ENCODE peak calls at places on chromosomes 16 and 17, in six cellular contexts. O is GM06990, A is BJ, E is right lobe of liver, H is H7, F is ovary. I is an unnamed sample.

GRCh38 chr17:4566785-4567184 is 6.4 kb upstream of the GGT6 start:
- DNase-seq in O (no peak), A (no peak), E (no peak), H (peak; percentile 90), F (peak; percentile 75), I (no peak)

GRCh38 chr17:17819561-17819995 is 17.2 kb downstream of the SREBF1 start:
- DNase-seq in O (peak; percentile 72), A (peak; percentile 20), E (peak; percentile 87), H (peak; percentile 78), F (peak; percentile 64), I (no peak)

GRCh38 chr16:71645450-71645849 is 19.5 kb downstream of the MARVELD3 start:
- DNase-seq in O (no peak), A (no peak), E (no peak), H (peak; percentile 76), F (no peak), I (no peak)

GRCh38 chr17:62907961-62908360 is 58.1 kb upstream of the TANC2 start:
- DNase-seq in O (no peak), A (no peak), E (no peak), H (no peak), F (no peak), I (no peak)

GRCh38 chr16:11157143-11157542 is 98.9 kb downstream of the SOCS1 start:
- DNase-seq in O (no peak), A (no peak), E (no peak), H (no peak), F (no peak), I (peak; percentile 48)

GRCh38 chr16:58837950-58838349 is 103.8 kb upstream of the GOT2 start:
- DNase-seq in O (no peak), A (no peak), E (no peak), H (no peak), F (no peak), I (no peak)

GRCh38 chr16:28258571-28258970 is 33.8 kb upstream of the SBK1 start:
- DNase-seq in O (no peak), A (no peak), E (no peak), H (peak; percentile 81), F (no peak), I (peak; percentile 60)

GRCh38 chr17:76065754-76066153 is 6.6 kb downstream of the SRP68 start:
- DNase-seq in O (no peak), A (no peak), E (no peak), H (no peak), F (no peak), I (peak; percentile 7)

GRCh38 chr17:75152523-75152922 is 1.8 kb downstream of the JPT1 start:
- DNase-seq in O (no peak), A (no peak), E (no peak), H (no peak), F (no peak), I (no peak)

GRCh38 chr17:77556408-77557068 is 402.0 kb upstream of the TNRC6C start:
- DNase-seq in O (no peak), A (no peak), E (no peak), H (peak; percentile 70), F (no peak), I (no peak)

GRCh38 chr16:78075800-78076199 is 23.7 kb upstream of the WWOX start:
- DNase-seq in O (no peak), A (no peak), E (no peak), H (no peak), F (no peak), I (no peak)

GRCh38 chr16:66525396-66526180 is 24.3 kb downstream of the TK2 start:
- DNase-seq in O (no peak), A (no peak), E (no peak), H (no peak), F (no peak), I (no peak)

GRCh38 chr16:64948056-64948455 is 173.8 kb downstream of the CDH11 start:
- DNase-seq in O (no peak), A (no peak), E (no peak), H (no peak), F (no peak), I (no peak)

GRCh38 chr16:88999457-89000206 is 22.6 kb upstream of the CBFA2T3 start:
- DNase-seq in O (no peak), A (no peak), E (no peak), H (peak; percentile 96), F (no peak), I (no peak)

GRCh38 chr16:51487880-51488279 is 336.8 kb upstream of the SALL1 start:
- DNase-seq in O (no peak), A (no peak), E (no peak), H (no peak), F (no peak), I (no peak)

GRCh38 chr16:27746076-27746855 is 196.3 kb downstream of the KATNIP start:
- DNase-seq in O (no peak), A (no peak), E (no peak), H (no peak), F (no peak), I (no peak)

GRCh38 chr17:4565209-4566141 is 5.1 kb upstream of the GGT6 start:
- DNase-seq in O (no peak), A (no peak), E (peak; percentile 80), H (peak; percentile 82), F (peak; percentile 72), I (no peak)

GRCh38 chr17:45332989-45333701 is 16.3 kb upstream of the MAP3K14 start:
- DNase-seq in O (peak; percentile 64), A (no peak), E (no peak), H (no peak), F (peak; percentile 9), I (no peak)

GRCh38 chr17:45147102-45147580 is 1.1 kb upstream of the HEXIM1 start:
- DNase-seq in O (no peak), A (no peak), E (peak; percentile 61), H (peak; percentile 90), F (peak; percentile 65), I (no peak)

GRCh38 chr16:83705856-83706255 is 101.9 kb upstream of the HSBP1 start:
- DNase-seq in O (no peak), A (no peak), E (no peak), H (no peak), F (no peak), I (no peak)

DNA sequence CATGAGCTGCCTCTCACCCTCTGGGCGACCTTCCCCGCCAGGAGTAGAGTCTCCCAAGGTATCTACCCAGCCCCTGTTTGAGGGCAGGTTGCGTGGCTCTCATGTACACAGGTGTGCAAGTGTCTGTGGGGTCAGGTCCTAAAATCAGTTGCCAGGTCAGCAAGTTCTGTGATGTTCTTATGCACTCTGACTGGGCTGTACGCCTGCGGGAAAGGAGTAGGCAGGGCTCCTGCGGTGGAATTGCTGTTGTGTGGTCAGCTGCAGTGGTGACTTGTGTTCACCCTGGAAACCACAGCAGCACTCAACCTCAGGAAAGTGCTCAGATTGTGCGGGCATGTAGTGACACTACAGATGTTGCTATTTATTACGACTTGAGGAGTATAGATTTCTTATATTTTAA is 19.4 kb downstream of the NARF start:
- DNase-seq in O (no peak), A (no peak), E (no peak), H (no peak), F (no peak), I (no peak)
- H3K36me3 ChIP-seq in O (peaks cover 33% of the 10 kb centered on the region), A (peaks cover 12% of the 10 kb centered on the region), E (peaks cover 21% of the 10 kb centered on the region), H (peaks cover 7% of the 10 kb centered on the region), F (no peaks in the 10 kb centered on the region), I (no peaks in the 10 kb centered on the region)

DNA sequence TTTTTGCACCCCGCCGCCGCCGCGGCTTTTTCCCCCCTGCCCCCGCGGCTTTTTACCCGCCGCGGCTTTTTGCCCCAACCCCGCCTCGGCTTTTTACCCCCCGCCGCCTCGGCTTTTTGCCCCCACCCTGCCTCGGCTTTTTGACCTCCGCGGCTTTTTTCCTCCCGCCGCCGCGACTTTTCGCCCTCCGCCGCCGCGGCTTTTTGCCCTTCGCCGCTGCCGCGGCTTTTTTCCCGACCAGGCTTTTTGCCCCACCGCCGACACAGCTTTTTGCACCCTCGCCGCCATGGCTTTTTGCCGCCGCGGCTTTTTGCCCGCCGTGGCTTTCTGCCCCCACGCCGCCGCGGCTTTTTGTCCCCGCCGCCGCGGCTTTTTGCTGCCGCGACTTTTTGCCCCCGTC is 137.0 kb upstream of the TP53TG3D start:
- DNase-seq in O (no peak), A (no peak), E (peak; percentile 24), H (peak; percentile 1), F (no peak), I (peak; percentile 71)
- H3K4me3 ChIP-seq in O (peak overlapping the region; percentile 33), A (peak overlapping the region; percentile 47), E (peak overlapping the region; percentile 39), H (no peak overlapping the region), F (no peak overlapping the region), I (peak overlapping the region; percentile 89)

GRCh38 chr16:2172688-2173335 is 17.2 kb downstream of the TRAF7 start:
- DNase-seq in O (no peak), A (no peak), E (no peak), H (no peak), F (no peak), I (no peak)

GRCh38 chr16:2170080-2170479 is 14.5 kb downstream of the TRAF7 start:
- DNase-seq in O (no peak), A (no peak), E (no peak), H (no peak), F (no peak), I (no peak)

GRCh38 chr16:2173366-2173765 is 17.8 kb downstream of the TRAF7 start:
- DNase-seq in O (no peak), A (no peak), E (no peak), H (no peak), F (no peak), I (no peak)

GRCh38 chr16:2170587-2171435 is 15.2 kb downstream of the TRAF7 start:
- DNase-seq in O (no peak), A (no peak), E (no peak), H (no peak), F (no peak), I (no peak)

DNA sequence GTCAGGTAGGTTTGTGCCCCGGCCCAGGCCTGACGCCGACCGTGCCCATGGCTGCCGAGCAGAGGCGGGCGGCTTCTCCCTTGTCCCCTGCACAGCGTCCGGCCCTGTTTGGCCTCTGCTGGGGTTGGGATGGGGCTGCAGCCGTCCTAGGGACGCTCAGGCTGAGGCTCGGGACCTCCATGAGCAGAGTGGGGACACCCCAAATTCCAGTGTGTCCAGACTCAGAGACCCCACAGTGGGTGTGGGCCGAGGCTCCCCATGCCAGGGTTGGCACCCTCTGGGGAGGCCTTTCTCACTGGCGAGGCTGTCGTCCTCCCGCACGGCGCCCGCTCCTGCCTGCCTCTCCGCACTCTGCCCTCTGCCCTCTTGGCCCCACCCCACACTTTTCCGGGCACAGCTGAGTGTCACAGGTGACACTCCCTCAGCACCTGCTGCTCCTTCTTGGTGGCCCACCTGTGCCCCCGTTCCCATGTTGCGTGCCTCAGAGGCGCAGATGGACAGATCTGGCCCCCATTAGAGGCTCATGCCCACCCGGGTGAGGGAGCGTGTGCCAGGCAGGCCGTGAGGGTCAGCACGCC is 16.1 kb downstream of the TRAF7 start:
- DNase-seq in O (no peak), A (no peak), E (no peak), H (no peak), F (no peak), I (no peak)
- H3K36me3 ChIP-seq in O (peaks cover 37% of the 10 kb centered on the region), A (peaks cover 41% of the 10 kb centered on the region), E (peaks cover 29% of the 10 kb centered on the region), H (peaks cover 17% of the 10 kb centered on the region), F (no peaks in the 10 kb centered on the region), I (peaks cover 12% of the 10 kb centered on the region)

GRCh38 chr16:50266337-50267091 is at the start of gene ADCY7:
- DNase-seq in O (peak; percentile 84), A (no peak), E (peak; percentile 72), H (peak; percentile 87), F (peak; percentile 60), I (peak; percentile 91)

GRCh38 chr16:50268352-50268751 is 2.0 kb downstream of the ADCY7 start:
- DNase-seq in O (no peak), A (no peak), E (no peak), H (no peak), F (no peak), I (peak; percentile 23)

GRCh38 chr16:50267151-50267631 is 840 bp downstream of the ADCY7 start:
- DNase-seq in O (no peak), A (no peak), E (peak; percentile 42), H (peak; percentile 40), F (no peak), I (peak; percentile 40)

GRCh38 chr16:50269061-50269705 is 2.8 kb downstream of the ADCY7 start:
- DNase-seq in O (no peak), A (no peak), E (peak; percentile 42), H (peak; percentile 33), F (no peak), I (peak; percentile 34)

GRCh38 chr16:50267651-50268050 is 1.3 kb downstream of the ADCY7 start:
- DNase-seq in O (no peak), A (no peak), E (peak; percentile 31), H (peak; percentile 51), F (no peak), I (peak; percentile 54)
- H3K4me3 ChIP-seq in O (peak overlapping the region; percentile 84), A (no peak overlapping the region), E (no peak overlapping the region), H (no peak overlapping the region), F (no peak overlapping the region), I (no peak overlapping the region)

I was measured in aorta.